ENCODE peak calls at places on chromosomes 12 and 14, in seven cellular contexts. X, M, K, D, T, R and I are unnamed samples.

GRCh38 chr12:105499223-105499622 is 168.7 kb downstream of the C12orf75 start:
- DNase-seq in K (no peak), T (no peak), M (no peak), D (no peak), R (no peak), X (no peak), I (no peak)

GRCh38 chr12:22658214-22658613 is 33.2 kb downstream of the ETNK1 start:
- DNase-seq in X (no peak), R (no peak), D (no peak), M (peak; percentile 76), T (peak; percentile 76), K (peak; percentile 39), I (no peak)

GRCh38 chr14:95341115-95341514 is 21.4 kb upstream of the CLMN start:
- DNase-seq in K (no peak), M (peak; percentile 27), D (no peak), X (no peak), R (no peak), T (no peak), I (no peak)

GRCh38 chr12:113655919-113656318 is 184.2 kb upstream of the LHX5 start:
- DNase-seq in K (no peak), T (no peak), R (no peak), X (no peak), M (no peak), D (no peak), I (no peak)

GRCh38 chr14:100692859-100693558 is 33.7 kb upstream of the DLK1 start:
- DNase-seq in R (no peak), M (peak; percentile 77), T (peak; percentile 95), X (no peak), D (peak; percentile 91), K (peak; percentile 66), I (no peak)

GRCh38 chr14:104096751-104097700 is 11.5 kb downstream of the ASPG start:
- DNase-seq in X (no peak), K (no peak), M (no peak), R (no peak), D (no peak), T (no peak), I (no peak)

GRCh38 chr12:49219417-49220026 is 30.6 kb upstream of the TUBA1A start:
- DNase-seq in X (no peak), T (no peak), M (no peak), K (no peak), D (no peak), R (no peak), I (no peak)

GRCh38 chr14:67559639-67560038 is 26.5 kb downstream of the PLEKHH1 start:
- DNase-seq in R (no peak), K (no peak), M (no peak), T (no peak), D (no peak), X (no peak), I (no peak)

GRCh38 chr14:67111031-67111430 is 78.2 kb upstream of the GARIN2 start:
- DNase-seq in X (no peak), M (no peak), D (no peak), R (no peak), T (no peak), K (no peak), I (no peak)

GRCh38 chr12:54030889-54031860 is 1.7 kb upstream of the HOXC5 start:
- DNase-seq in T (peak; percentile 66), X (no peak), K (peak; percentile 27), D (no peak), M (peak; percentile 17), R (no peak), I (no peak)

GRCh38 chr14:70707138-70708038 is 65.7 kb downstream of the TTC9 start:
- DNase-seq in K (peak; percentile 14), T (peak; percentile 85), D (peak; percentile 27), R (no peak), X (no peak), M (peak; percentile 36), I (peak; percentile 61)

GRCh38 chr12:45543887-45544286 is 185.6 kb upstream of the ARID2 start:
- DNase-seq in D (peak; percentile 80), T (peak; percentile 83), K (peak; percentile 91), M (peak; percentile 91), X (no peak), R (no peak), I (peak; percentile 77)

GRCh38 chr14:75429562-75429961 is 1.7 kb downstream of the JDP2 start:
- DNase-seq in R (no peak), T (no peak), M (no peak), X (no peak), D (no peak), K (no peak), I (no peak)

GRCh38 chr12:124827588-124828184 is 36.0 kb downstream of the SCARB1 start:
- DNase-seq in X (no peak), R (no peak), M (no peak), T (no peak), D (no peak), K (no peak), I (peak; percentile 65)

DNA sequence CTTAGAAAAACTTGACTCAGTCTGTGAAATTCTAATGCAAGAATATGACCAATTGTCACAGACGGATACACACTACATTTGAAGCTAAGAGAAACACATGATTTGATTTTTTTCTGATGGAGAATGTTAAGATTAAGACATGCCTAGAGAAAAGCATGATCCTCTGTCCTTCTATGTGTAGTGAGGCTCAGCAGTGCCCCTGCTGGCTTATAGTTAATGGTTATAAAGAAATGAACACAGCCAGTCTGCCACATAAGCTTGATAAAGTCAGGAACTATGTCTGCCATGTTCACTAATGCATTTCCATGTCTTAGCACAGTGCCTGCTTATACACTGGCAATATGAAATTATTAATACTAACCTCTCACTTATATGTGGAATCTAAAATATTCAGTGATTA is 168.1 kb upstream of the DAAM1 start:
- DNase-seq in D (peak; percentile 18), R (no peak), M (peak; percentile 62), K (peak; percentile 57), T (peak; percentile 43), X (no peak), I (no peak)
- TF ChIP-seq CTCF in D (peak; percentile 16), R (peak; percentile 52), M (peak; percentile 56), K (peak; percentile 67), T (peak; percentile 66), X (no peak), I (peak; percentile 40)

GRCh38 chr12:13744566-13744965 is 236.8 kb downstream of the GRIN2B start:
- DNase-seq in M (no peak), R (no peak), T (no peak), X (no peak), D (no peak), K (no peak), I (no peak)
- TF ChIP-seq CTCF in M (no peak), R (no peak), T (no peak), X (no peak), D (no peak), K (no peak), I (no peak)

DNA sequence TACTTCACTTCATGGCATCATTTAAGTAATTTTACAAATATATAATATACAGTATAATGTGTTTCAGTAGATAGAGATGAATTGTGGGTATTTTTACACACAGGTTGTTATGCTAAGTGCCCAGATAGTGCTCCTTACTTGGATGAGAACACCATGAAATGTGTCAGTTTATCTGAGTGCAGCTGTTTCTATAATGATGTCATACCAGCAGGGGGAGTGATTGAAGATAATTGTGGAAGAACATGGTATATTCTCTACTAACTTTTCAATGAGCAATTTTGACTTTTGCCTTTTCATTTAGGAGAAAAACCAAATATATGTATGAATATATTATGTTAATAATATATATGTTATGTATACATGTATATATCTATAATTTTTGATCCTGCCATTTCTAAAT is 221.6 kb downstream of the LRRK2 start:
- DNase-seq in R (no peak), T (peak; percentile 3), X (no peak), D (peak; percentile 3), K (peak; percentile 7), M (peak; percentile 17), I (peak; percentile 33)
- TF ChIP-seq CTCF in R (peak; percentile 26), T (peak; percentile 36), X (no peak), D (no peak), K (peak; percentile 38), M (peak; percentile 21), I (peak; percentile 42)

GRCh38 chr14:52010173-52010693 is 20.9 kb downstream of the RTRAF start:
- DNase-seq in X (no peak), K (no peak), D (no peak), T (no peak), R (no peak), M (no peak), I (no peak)

GRCh38 chr14:52014601-52015267 is 25.4 kb downstream of the RTRAF start:
- DNase-seq in X (no peak), K (no peak), M (no peak), T (no peak), D (no peak), R (peak; percentile 65), I (no peak)

GRCh38 chr14:52013984-52014600 is 24.7 kb downstream of the RTRAF start:
- DNase-seq in D (no peak), K (no peak), T (no peak), R (peak; percentile 48), X (no peak), M (no peak), I (no peak)

GRCh38 chr14:52012635-52013034 is 23.3 kb downstream of the RTRAF start:
- DNase-seq in K (peak; percentile 80), R (peak; percentile 76), X (no peak), D (no peak), T (peak; percentile 58), M (peak; percentile 86), I (no peak)

GRCh38 chr14:52011557-52011956 is 22.2 kb downstream of the RTRAF start:
- DNase-seq in K (no peak), R (no peak), D (no peak), M (no peak), T (no peak), X (no peak), I (no peak)
- TF ChIP-seq CTCF in K (no peak), R (no peak), D (no peak), M (no peak), T (no peak), X (no peak), I (no peak)

DNA sequence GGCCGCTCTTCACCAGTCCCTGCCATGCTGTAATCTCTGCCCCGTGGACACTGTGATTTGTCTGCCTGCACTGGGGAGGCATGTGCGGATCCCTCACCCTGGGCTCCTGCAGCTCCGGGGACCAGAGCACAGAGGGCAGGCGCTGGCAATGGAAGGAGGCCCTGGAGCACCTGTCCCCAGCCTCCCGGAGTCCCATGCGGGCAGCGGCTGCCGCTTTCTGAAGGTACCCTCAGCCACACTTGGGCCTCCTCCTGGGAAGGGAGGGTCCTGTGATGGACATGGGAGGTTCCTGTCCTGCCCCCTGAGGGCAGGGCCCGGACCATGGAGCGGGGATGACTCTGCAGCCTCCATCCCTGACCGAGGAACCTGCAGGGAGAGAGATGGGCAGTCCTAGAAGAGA is 297.4 kb upstream of the SFSWAP start:
- DNase-seq in X (no peak), M (no peak), T (no peak), D (no peak), R (no peak), K (no peak), I (no peak)
- TF ChIP-seq CTCF in X (no peak), M (no peak), T (no peak), D (no peak), R (no peak), K (no peak), I (no peak)